ENCODE peak calls at places on chromosomes 12 and 14, in seven cellular contexts. R is activated T-helper 1 cell treated with anti-CD3 and anti-CD28 coated beads, Interleukin-2, amount 50 U/mL, for 16 hours; V is mesenchymal stem cell; F is neural crest cell; T is cardiac fibroblast; M is activated CD8-positive, alpha-beta memory T cell treated with anti-CD3 and anti-CD28 coated beads for 4 hours; L is activated T-cell treated with anti-CD3 and anti-CD28 coated beads, Interleukin-2, amount 50 U/mL, for 4 hours. U is an unnamed sample.

GRCh38 chr12:53147653-53148052 is 32.9 kb upstream of the ZNF740 start:
- DNase-seq in L (no peak), T (no peak), V (no peak), F (no peak), R (no peak), M (no peak), U (no peak)

GRCh38 chr12:92049403-92049802 is 96.2 kb downstream of the BTG1 start:
- DNase-seq in T (no peak), M (no peak), F (no peak), V (no peak), R (no peak), L (no peak), U (no peak)

GRCh38 chr12:131850856-131851559 is 22.8 kb downstream of the MMP17 start:
- DNase-seq in T (peak; percentile 28), F (no peak), M (no peak), V (no peak), L (no peak), R (no peak), U (no peak)

GRCh38 chr12:57389033-57389432 is 41.8 kb downstream of the R3HDM2 start:
- DNase-seq in M (no peak), R (no peak), F (no peak), V (peak; percentile 87), L (no peak), T (peak; percentile 93), U (no peak)

GRCh38 chr14:75831455-75831854 is 150.3 kb downstream of the TGFB3 start:
- DNase-seq in F (no peak), V (no peak), M (no peak), L (peak; percentile 13), R (peak; percentile 8), T (peak; percentile 80), U (no peak)

GRCh38 chr12:43241971-43242370 is 310.0 kb downstream of the ADAMTS20 start:
- DNase-seq in T (peak; percentile 54), R (no peak), L (no peak), M (no peak), F (no peak), V (no peak), U (no peak)

GRCh38 chr12:49951411-49952105 is 1.0 kb downstream of the AQP2 start:
- DNase-seq in F (no peak), M (no peak), L (no peak), V (no peak), T (no peak), R (no peak), U (no peak)

GRCh38 chr12:119222222-119222951 is 43.7 kb downstream of the HSPB8 start:
- DNase-seq in T (no peak), L (no peak), R (no peak), V (no peak), M (no peak), F (no peak), U (no peak)

GRCh38 chr12:113792450-113792849 is 173.7 kb downstream of the RBM19 start:
- DNase-seq in R (no peak), M (no peak), T (no peak), F (no peak), L (no peak), V (no peak), U (no peak)

GRCh38 chr12:77847665-77848431 is 17.2 kb downstream of the NAV3 start:
- DNase-seq in L (no peak), V (peak; percentile 93), T (peak; percentile 95), R (no peak), M (no peak), F (no peak), U (no peak)

GRCh38 chr14:31206536-31207286 is 882 bp downstream of the HECTD1 start:
- DNase-seq in V (no peak), M (peak; percentile 31), L (peak; percentile 23), T (no peak), R (peak; percentile 44), F (peak; percentile 23), U (no peak)

GRCh38 chr12:101021911-101022388 is 188.1 kb downstream of the SLC5A8 start:
- DNase-seq in F (no peak), V (peak; percentile 82), M (no peak), L (no peak), R (no peak), T (peak; percentile 92), U (no peak)

GRCh38 chr12:67419810-67420209 is 150.7 kb downstream of the CAND1 start:
- DNase-seq in R (no peak), F (no peak), V (no peak), M (no peak), T (no peak), L (no peak), U (no peak)

GRCh38 chr14:99150236-99150635 is 121.8 kb downstream of the BCL11B start:
- DNase-seq in F (no peak), R (no peak), T (no peak), V (no peak), M (no peak), L (no peak), U (no peak)

GRCh38 chr12:108302471-108303311 is 36.4 kb downstream of the CMKLR1 start:
- DNase-seq in F (no peak), V (no peak), L (no peak), T (no peak), M (no peak), R (no peak), U (no peak)

GRCh38 chr12:124685689-124685993 is 118.2 kb upstream of the NCOR2 start:
- DNase-seq in M (no peak), F (no peak), T (peak; percentile 17), V (no peak), L (no peak), R (no peak), U (no peak)

GRCh38 chr12:94261781-94262180 is 113.4 kb downstream of the PLXNC1 start:
- DNase-seq in R (no peak), L (no peak), T (no peak), F (no peak), M (no peak), V (no peak), U (no peak)

GRCh38 chr12:128077211-128077916 is 189.6 kb upstream of the TMEM132C start:
- DNase-seq in V (no peak), L (no peak), T (no peak), R (no peak), F (no peak), M (no peak), U (no peak)

U was measured in omental fat pad.